ENCODE peak calls at places on chromosomes 11 and 22, in eight cellular contexts. A, H, S, X, I, K, D and Q are unnamed samples.

GRCh38 chr11:71108013-71108865 is 144.1 kb downstream of the SHANK2 start:
- DNase-seq in D (no peak), S (peak; percentile 25), K (no peak), A (no peak), I (no peak), H (no peak), X (no peak), Q (no peak)

GRCh38 chr11:73245461-73245860 is 26.7 kb upstream of the P2RY6 start:
- DNase-seq in D (no peak), K (no peak), I (no peak), X (no peak), A (peak; percentile 21), H (no peak), S (no peak), Q (no peak)

GRCh38 chr22:42439021-42439420 is 6.8 kb upstream of the NFAM1 start:
- DNase-seq in I (no peak), S (no peak), H (no peak), X (no peak), K (no peak), D (no peak), A (no peak), Q (no peak)

GRCh38 chr22:30841264-30841663 is 127.3 kb downstream of the MORC2 start:
- DNase-seq in K (no peak), I (peak; percentile 46), H (no peak), X (no peak), S (no peak), A (no peak), D (no peak), Q (no peak)

GRCh38 chr11:73528420-73528819 is 69.5 kb downstream of the FAM168A start:
- DNase-seq in K (no peak), S (no peak), D (peak; percentile 17), I (no peak), A (peak; percentile 74), H (no peak), X (peak; percentile 52), Q (no peak)

GRCh38 chr22:46394622-46395021 is 59.1 kb downstream of the TRMU start:
- DNase-seq in S (no peak), X (no peak), K (no peak), A (no peak), D (no peak), H (no peak), I (no peak), Q (no peak)

GRCh38 chr11:1199689-1200610 is 22.9 kb upstream of the MUC5B start:
- DNase-seq in K (peak; percentile 4), X (no peak), H (no peak), S (peak; percentile 39), A (no peak), I (no peak), D (no peak), Q (no peak)

GRCh38 chr11:27081056-27081455 is 40.4 kb downstream of the BBOX1 start:
- DNase-seq in H (no peak), K (no peak), A (no peak), S (no peak), I (peak; percentile 28), D (no peak), X (no peak), Q (no peak)

GRCh38 chr22:36297568-36297967 is 44.6 kb downstream of the APOL1 start:
- DNase-seq in X (no peak), I (no peak), A (no peak), D (no peak), K (no peak), S (no peak), H (no peak), Q (no peak)

GRCh38 chr22:32848226-32848625 is 46.7 kb downstream of the TIMP3 start:
- DNase-seq in S (no peak), I (no peak), X (no peak), A (no peak), H (no peak), D (no peak), K (no peak), Q (no peak)

GRCh38 chr11:31761636-31762035 is 49.5 kb downstream of the PAX6 start:
- DNase-seq in S (no peak), A (no peak), I (no peak), D (no peak), X (no peak), K (no peak), H (no peak), Q (no peak)

DNA sequence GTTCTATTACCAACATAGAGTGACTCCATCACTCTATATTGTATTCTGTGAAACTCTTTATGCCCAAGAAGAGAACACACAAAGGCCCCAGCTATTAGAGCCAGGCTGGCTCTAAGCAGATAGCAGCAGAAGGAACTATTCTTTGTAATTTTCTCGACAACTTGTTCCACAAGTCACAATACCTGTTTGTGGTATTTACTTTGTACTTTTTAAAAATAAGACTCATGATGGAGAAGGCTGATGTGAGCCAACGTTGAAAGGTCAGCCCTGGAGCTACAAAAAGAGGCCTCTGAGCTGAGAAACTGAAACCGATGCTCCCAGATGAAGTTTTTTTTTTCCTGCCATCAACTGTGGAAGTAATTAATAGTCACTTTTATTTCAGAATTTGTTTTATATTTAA is 68.3 kb downstream of the LARGE1 start:
- DNase-seq in I (no peak), A (peak; percentile 36), S (no peak), D (no peak), K (no peak), H (no peak), X (no peak), Q (no peak)
- H3K4me1 ChIP-seq in I (peaks cover 16% of the 10 kb centered on the region), A (peaks cover 16% of the 10 kb centered on the region), S (no peaks in the 10 kb centered on the region), D (peaks cover 6% of the 10 kb centered on the region), K (peaks cover 19% of the 10 kb centered on the region), H (peaks cover 13% of the 10 kb centered on the region), X (peaks cover 5% of the 10 kb centered on the region), Q (no peaks in the 10 kb centered on the region)

GRCh38 chr11:130312046-130312445 is 2.7 kb downstream of the ZBTB44 start:
- DNase-seq in A (no peak), H (no peak), I (no peak), D (no peak), S (no peak), X (no peak), K (no peak), Q (no peak)

GRCh38 chr11:130308925-130309324 is 5.8 kb downstream of the ZBTB44 start:
- DNase-seq in D (peak; percentile 46), S (no peak), X (no peak), K (no peak), I (peak; percentile 2), A (no peak), H (no peak), Q (no peak)

GRCh38 chr11:130308059-130308458 is 6.7 kb downstream of the ZBTB44 start:
- DNase-seq in A (no peak), X (no peak), K (no peak), H (no peak), D (no peak), I (no peak), S (no peak), Q (no peak)

GRCh38 chr11:130313383-130314183 is 1.1 kb downstream of the ZBTB44 start:
- DNase-seq in S (no peak), D (no peak), I (peak; percentile 3), X (peak; percentile 36), A (peak; percentile 36), H (no peak), K (no peak), Q (no peak)

DNA sequence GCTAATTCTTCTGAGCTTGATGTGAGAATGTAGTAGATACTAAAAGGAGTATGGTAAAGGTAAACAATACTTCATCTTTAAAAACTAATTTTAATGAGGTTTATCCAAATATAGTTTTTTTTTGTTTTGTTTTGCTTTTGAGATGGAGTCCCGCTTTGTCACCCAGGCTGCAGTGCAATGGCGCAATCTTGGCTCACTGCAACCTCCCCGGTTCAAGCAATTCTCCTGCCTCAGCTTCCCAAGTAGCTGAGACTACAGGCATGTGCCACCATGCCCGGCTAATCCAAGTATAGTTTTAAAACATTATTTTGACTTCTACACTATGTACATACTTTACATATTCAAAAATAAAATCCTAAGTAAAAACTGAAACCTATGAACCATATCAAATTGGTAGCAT is 4.1 kb downstream of the ZBTB44 start:
- DNase-seq in H (no peak), D (no peak), A (no peak), X (no peak), I (no peak), S (no peak), K (no peak), Q (no peak)
- H3K4me3 ChIP-seq in H (no peak overlapping the region), D (no peak overlapping the region), A (no peak overlapping the region), X (no peak overlapping the region), I (no peak overlapping the region), S (no peak overlapping the region), K (no peak overlapping the region), Q (no peak overlapping the region)

GRCh38 chr11:43736502-43737193 is 56.1 kb downstream of the HSD17B12 start:
- DNase-seq in S (no peak), I (peak; percentile 87), K (no peak), D (no peak), X (peak; percentile 74), A (no peak), H (no peak), Q (no peak)
- H3K27ac ChIP-seq in S (peak overlapping the region; percentile 68), I (peak overlapping the region; percentile 41), K (peak overlapping the region; percentile 66), D (peak overlapping the region; percentile 6), X (peak overlapping the region; percentile 28), A (no peak overlapping the region), H (peak overlapping the region; percentile 87), Q (no peak overlapping the region)

GRCh38 chr11:19938051-19938856 is 222.0 kb downstream of the DBX1 start:
- DNase-seq in I (peak; percentile 54), K (no peak), D (peak; percentile 70), X (peak; percentile 70), S (peak; percentile 69), A (peak; percentile 34), H (peak; percentile 64), Q (no peak)

GRCh38 chr11:19938866-19939265 is 221.4 kb downstream of the DBX1 start:
- DNase-seq in A (no peak), S (no peak), X (no peak), D (no peak), I (no peak), K (no peak), H (no peak), Q (no peak)

GRCh38 chr11:19935507-19935906 is 222.9 kb downstream of the NAV2 start:
- DNase-seq in X (peak; percentile 56), H (no peak), A (no peak), S (no peak), K (no peak), D (no peak), I (peak; percentile 86), Q (no peak)

GRCh38 chr11:19936461-19936860 is 223.8 kb downstream of the DBX1 start:
- DNase-seq in H (no peak), I (no peak), S (no peak), A (no peak), D (no peak), K (no peak), X (no peak), Q (no peak)

DNA sequence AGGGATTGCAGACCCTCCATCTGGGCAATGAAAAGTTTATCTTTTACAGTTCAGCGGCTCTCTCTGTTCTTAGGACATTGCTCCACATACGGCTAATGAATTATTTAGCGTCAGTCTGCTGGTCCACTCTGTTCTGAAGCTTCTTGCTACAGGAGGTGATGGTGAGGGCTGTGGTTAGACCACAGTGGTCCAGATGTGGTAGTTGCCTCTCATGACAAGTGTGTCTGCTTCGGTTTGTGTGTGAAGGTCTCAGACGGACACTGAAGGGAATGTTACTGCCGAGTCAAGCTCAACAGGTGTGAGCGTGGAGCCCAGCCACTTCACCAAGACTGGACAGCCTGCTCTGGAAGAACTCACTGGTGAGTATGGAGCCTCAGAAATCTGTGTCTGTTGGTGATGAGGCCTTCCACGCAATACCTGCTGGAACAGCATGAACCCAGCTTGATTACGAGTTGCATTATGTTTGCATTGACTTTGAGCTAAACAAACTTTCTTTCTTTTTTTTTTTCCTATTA is 220.8 kb downstream of the DBX1 start:
- DNase-seq in H (no peak), A (no peak), I (no peak), K (no peak), S (no peak), X (no peak), D (no peak), Q (no peak)
- H3K4me1 ChIP-seq in H (no peaks in the 10 kb centered on the region), A (no peaks in the 10 kb centered on the region), I (peaks cover 8% of the 10 kb centered on the region), K (no peaks in the 10 kb centered on the region), S (peaks cover 2% of the 10 kb centered on the region), X (peaks cover 3% of the 10 kb centered on the region), D (no peaks in the 10 kb centered on the region), Q (no peaks in the 10 kb centered on the region)